ENCODE peak calls at places on chromosomes 11 and 22, in seven cellular contexts. B is CD8-positive, alpha-beta T cell; Q is AG04449; T is AG09309; A is psoas muscle; N is AG04450; J is Peyer's patch. E is an unnamed sample.

GRCh38 chr22:37784829-37785495 is 22.8 kb upstream of the GCAT start:
- DNase-seq in B (no peak), Q (no peak), T (no peak), A (no peak), N (no peak), J (peak; percentile 88), E (no peak)

GRCh38 chr11:46918778-46919513 is 596 bp upstream of the LRP4 start:
- DNase-seq in B (no peak), Q (no peak), T (no peak), A (no peak), N (no peak), J (no peak), E (no peak)

GRCh38 chr11:15073361-15074205 is at the start of gene CALCB:
- DNase-seq in B (no peak), Q (no peak), T (no peak), A (no peak), N (no peak), J (no peak), E (no peak)

GRCh38 chr22:43127166-43127908 is 15.9 kb downstream of the MCAT start:
- DNase-seq in B (no peak), Q (no peak), T (no peak), A (no peak), N (no peak), J (peak; percentile 84), E (no peak)

GRCh38 chr22:24588756-24589481 is 4.0 kb downstream of the LRRC75B start:
- DNase-seq in B (no peak), Q (no peak), T (no peak), A (no peak), N (no peak), J (peak; percentile 18), E (no peak)

GRCh38 chr11:79471071-79471470 is 30.2 kb upstream of the TENM4 start:
- DNase-seq in B (no peak), Q (no peak), T (no peak), A (no peak), N (no peak), J (no peak), E (no peak)

GRCh38 chr11:76656087-76656531 is 14.4 kb downstream of the LRRC32 start:
- DNase-seq in B (no peak), Q (no peak), T (no peak), A (no peak), N (no peak), J (peak; percentile 37), E (no peak)

GRCh38 chr11:30006876-30007275 is 10.0 kb downstream of the KCNA4 start:
- DNase-seq in B (no peak), Q (no peak), T (no peak), A (no peak), N (no peak), J (no peak), E (no peak)

GRCh38 chr11:17385492-17385891 is 3.0 kb downstream of the KCNJ11 start:
- DNase-seq in B (no peak), Q (no peak), T (no peak), A (peak; percentile 70), N (no peak), J (no peak), E (no peak)

DNA sequence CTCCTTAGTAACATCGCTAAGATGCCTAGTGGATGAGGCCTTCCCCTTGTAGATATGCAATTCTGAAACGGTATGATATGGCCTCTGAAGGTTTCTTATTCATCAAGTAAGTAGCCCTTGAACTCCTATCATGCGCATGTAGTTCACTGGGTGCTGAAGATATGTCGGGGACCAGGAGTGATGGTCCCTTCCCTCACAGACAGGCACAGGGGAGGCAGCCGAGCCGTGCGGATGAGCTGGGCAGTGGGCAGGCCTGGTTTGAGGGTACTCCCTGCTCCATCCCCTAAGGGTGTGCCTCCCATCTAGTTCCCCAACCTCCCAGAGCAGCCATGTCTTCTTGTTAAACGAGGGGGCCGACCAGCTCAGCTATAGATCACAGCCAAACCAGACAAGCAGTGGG is 40.1 kb downstream of the TP53I11 start:
- DNase-seq in B (no peak), Q (no peak), T (no peak), A (no peak), N (no peak), J (no peak), E (no peak)
- H3K4me3 ChIP-seq in B (no peak overlapping the region), Q (no peak overlapping the region), T (no peak overlapping the region), A (no peak overlapping the region), N (no peak overlapping the region), J (no peak overlapping the region), E (no peak overlapping the region)

GRCh38 chr11:121067453-121067852 is 33.6 kb upstream of the TECTA start:
- DNase-seq in B (no peak), Q (no peak), T (no peak), A (no peak), N (peak; percentile 20), J (no peak), E (no peak)
- TF ChIP-seq CTCF in B (no peak), Q (no peak), T (no peak), A (no peak), N (no peak), J (no peak), E (no peak)

DNA sequence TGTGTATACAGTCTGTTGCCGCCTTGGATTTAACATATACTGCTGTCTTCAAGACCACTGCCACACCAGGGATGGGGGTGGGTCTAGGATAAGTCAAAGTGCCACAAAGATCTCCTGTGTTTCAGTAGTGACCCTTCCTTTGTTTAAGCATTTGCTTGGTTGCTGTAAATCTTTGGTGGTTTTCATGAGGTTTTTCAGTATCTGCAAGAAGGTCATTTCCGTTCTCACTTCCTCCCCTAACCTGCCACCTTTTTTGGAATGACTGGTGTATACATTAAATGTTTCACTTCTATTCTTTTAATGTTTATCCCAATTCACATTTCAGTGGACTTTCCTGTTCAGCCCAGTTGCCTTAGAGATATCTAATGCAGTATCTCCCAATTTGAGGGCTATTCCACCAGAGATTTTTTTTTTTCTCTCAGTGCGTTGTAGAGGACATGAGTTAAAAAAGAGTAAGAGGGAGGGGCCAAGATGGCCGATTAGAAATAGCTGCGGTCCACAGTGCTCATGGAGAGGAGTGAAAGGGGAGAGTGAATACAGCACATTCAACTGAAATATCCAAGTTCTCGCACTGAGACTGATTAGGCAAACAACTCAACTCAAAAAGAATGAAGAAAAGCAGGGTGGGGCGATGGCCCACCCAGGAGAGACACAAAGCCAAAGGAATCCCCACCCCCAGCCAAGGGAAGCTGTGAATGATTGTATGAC is 43.2 kb downstream of the USP47 start:
- DNase-seq in B (no peak), Q (no peak), T (no peak), A (no peak), N (no peak), J (no peak), E (no peak)
- H3K4me3 ChIP-seq in B (no peak overlapping the region), Q (no peak overlapping the region), T (no peak overlapping the region), A (no peak overlapping the region), N (no peak overlapping the region), J (no peak overlapping the region), E (no peak overlapping the region)

DNA sequence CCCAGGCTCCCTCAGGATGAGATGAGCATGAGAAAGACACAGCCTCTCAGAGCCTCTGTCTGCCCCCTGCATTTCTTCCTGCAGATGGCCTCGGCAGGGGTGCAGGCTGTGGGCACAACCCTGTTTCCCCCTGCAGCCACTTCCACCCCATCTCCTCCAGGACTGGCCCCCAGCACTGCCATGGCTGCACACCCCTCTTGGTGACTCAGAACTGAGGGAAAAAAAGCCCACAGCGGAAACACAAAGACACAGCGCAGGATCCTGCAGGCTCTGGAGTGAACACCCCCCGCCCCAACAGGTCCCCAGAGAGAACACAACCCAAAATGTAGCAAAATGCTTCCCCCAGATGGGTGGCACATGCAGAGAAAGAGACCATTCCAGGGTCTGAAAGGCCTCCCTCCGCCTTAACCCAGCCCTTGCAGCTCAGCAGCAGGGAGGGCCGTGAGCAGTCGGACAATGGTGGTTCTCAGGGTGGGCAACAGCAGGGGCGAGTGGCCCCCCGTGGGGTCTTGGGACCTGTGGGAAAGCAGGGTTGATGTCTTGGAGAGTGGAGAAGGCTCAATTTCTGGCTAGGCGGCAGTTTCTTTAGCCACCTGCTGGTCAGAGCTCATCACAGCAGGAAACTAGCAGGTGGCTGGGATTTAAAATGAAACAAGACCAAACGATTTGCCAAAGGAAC is 8.0 kb downstream of the TUBGCP6 start:
- DNase-seq in B (no peak), Q (no peak), T (no peak), A (no peak), N (no peak), J (no peak), E (no peak)
- TF ChIP-seq CTCF in B (no peak), Q (peak; percentile 59), T (peak; percentile 49), A (peak; percentile 14), N (peak; percentile 58), J (peak; percentile 37), E (peak; percentile 65)